ENCODE peak calls at places on chromosomes 5 and 9, in four cellular contexts. M is adipocyte; N is NT2/D1; O is effector memory CD4-positive, alpha-beta T cell. V is an unnamed sample.
A peak's percentile ranks its signal among the peaks of the same experiment; 100 is the strongest.

GRCh38 chr5:66840527-66841013 is 244.4 kb downstream of the MAST4 start:
- DNase-seq in M (no peak), N (no peak), O (no peak), V (no peak)

GRCh38 chr9:5920860-5921328 is 30.2 kb downstream of the MLANA start:
- DNase-seq in M (peak; percentile 8), N (no peak), O (no peak), V (no peak)

GRCh38 chr5:153835891-153836515 is 202.7 kb downstream of the FAM114A2 start:
- DNase-seq in M (no peak), N (no peak), O (no peak), V (no peak)

GRCh38 chr5:4093970-4094369 is 498.3 kb downstream of the IRX1 start:
- DNase-seq in M (no peak), N (no peak), O (no peak), V (no peak)

GRCh38 chr5:28779161-28779754 is 1740.9 kb upstream of the CDH9 start:
- DNase-seq in M (no peak), N (no peak), O (no peak), V (no peak)

GRCh38 chr5:126348855-126349635 is 74.2 kb upstream of the GRAMD2B start:
- DNase-seq in M (no peak), N (peak; percentile 30), O (no peak), V (no peak)

GRCh38 chr5:93022770-93023169 is 558.2 kb downstream of the NR2F1-AS1 start:
- DNase-seq in M (peak; percentile 59), N (no peak), O (no peak), V (no peak)

GRCh38 chr5:167574381-167574780 is 717.1 kb upstream of the WWC1 start:
- DNase-seq in M (no peak), N (no peak), O (no peak), V (no peak)

GRCh38 chr5:129481161-129481560 is 21.1 kb downstream of the ADAMTS19 start:
- DNase-seq in M (no peak), N (no peak), O (no peak), V (no peak)

GRCh38 chr5:82374637-82375036 is 96.5 kb upstream of the RPS23 start:
- DNase-seq in M (no peak), N (no peak), O (no peak), V (no peak)

GRCh38 chr5:84647581-84647980 is 262.9 kb upstream of the EDIL3 start:
- DNase-seq in M (no peak), N (no peak), O (no peak), V (no peak)
- H3K4me1 ChIP-seq in M (no peaks in the 10 kb centered on the region), N (no peaks in the 10 kb centered on the region), O (no peaks in the 10 kb centered on the region), V (no peaks in the 10 kb centered on the region)

GRCh38 chr5:150133581-150134197 is 22.0 kb downstream of the PDGFRB start:
- DNase-seq in M (no peak), N (no peak), O (no peak), V (no peak)
- H3K4me1 ChIP-seq in M (peaks cover 72% of the 10 kb centered on the region), N (peaks cover 37% of the 10 kb centered on the region), O (no peaks in the 10 kb centered on the region), V (peaks cover 40% of the 10 kb centered on the region)

DNA sequence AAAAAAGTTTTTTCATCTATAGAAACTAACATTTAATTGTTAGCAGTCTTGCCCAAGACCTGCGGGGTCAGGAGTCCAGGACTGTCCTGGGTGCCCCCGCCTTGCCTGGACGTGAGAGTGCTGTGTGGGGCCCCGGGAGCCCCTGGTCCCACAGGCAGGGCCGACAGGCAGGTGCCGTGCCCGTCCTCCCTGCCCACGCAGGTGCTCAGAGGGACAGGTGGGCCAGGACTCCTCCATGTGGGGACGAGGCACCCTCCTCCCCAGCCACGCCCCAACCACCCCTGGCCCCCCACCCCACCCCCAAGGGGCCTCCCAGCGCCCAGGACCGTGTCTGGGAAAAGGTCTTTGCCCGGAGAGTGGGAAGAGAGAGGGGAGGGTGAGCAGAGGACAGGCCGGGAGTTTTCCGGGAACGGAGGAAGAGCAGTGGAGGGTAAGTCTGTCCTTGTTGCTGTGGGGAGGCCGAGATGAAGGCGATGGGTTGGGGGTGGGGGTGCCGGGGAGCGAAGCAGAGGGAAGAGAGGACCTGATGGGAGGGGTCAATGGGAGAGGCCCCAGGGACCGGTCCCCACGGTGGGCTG is 2.7 kb upstream of the LCN12 start:
- DNase-seq in M (no peak), N (no peak), O (no peak), V (no peak)
- H3K4me1 ChIP-seq in M (peaks cover 5% of the 10 kb centered on the region), N (peaks cover 30% of the 10 kb centered on the region), O (peaks cover 17% of the 10 kb centered on the region), V (peaks cover 20% of the 10 kb centered on the region)

GRCh38 chr5:36055984-36056383 is 10.7 kb downstream of the UGT3A2 start:
- DNase-seq in M (no peak), N (no peak), O (no peak), V (no peak)

GRCh38 chr5:36066001-36066539 is 612 bp downstream of the UGT3A2 start:
- DNase-seq in M (no peak), N (no peak), O (no peak), V (no peak)

GRCh38 chr5:36059571-36060515 is 6.8 kb downstream of the UGT3A2 start:
- DNase-seq in M (peak; percentile 52), N (no peak), O (no peak), V (no peak)

GRCh38 chr5:36058776-36059175 is 7.9 kb downstream of the UGT3A2 start:
- DNase-seq in M (no peak), N (no peak), O (no peak), V (no peak)

GRCh38 chr5:36060516-36060885 is 6.2 kb downstream of the UGT3A2 start:
- DNase-seq in M (peak; percentile 44), N (no peak), O (no peak), V (no peak)
- H3K4me1 ChIP-seq in M (no peaks in the 10 kb centered on the region), N (no peaks in the 10 kb centered on the region), O (no peaks in the 10 kb centered on the region), V (no peaks in the 10 kb centered on the region)

GRCh38 chr9:123048748-123049147 is 15.3 kb downstream of the GPR21 start:
- DNase-seq in M (peak; percentile 46), N (no peak), O (no peak), V (no peak)
- H3K4me1 ChIP-seq in M (peaks cover 40% of the 10 kb centered on the region), N (no peaks in the 10 kb centered on the region), O (no peaks in the 10 kb centered on the region), V (peaks cover 23% of the 10 kb centered on the region)

DNA sequence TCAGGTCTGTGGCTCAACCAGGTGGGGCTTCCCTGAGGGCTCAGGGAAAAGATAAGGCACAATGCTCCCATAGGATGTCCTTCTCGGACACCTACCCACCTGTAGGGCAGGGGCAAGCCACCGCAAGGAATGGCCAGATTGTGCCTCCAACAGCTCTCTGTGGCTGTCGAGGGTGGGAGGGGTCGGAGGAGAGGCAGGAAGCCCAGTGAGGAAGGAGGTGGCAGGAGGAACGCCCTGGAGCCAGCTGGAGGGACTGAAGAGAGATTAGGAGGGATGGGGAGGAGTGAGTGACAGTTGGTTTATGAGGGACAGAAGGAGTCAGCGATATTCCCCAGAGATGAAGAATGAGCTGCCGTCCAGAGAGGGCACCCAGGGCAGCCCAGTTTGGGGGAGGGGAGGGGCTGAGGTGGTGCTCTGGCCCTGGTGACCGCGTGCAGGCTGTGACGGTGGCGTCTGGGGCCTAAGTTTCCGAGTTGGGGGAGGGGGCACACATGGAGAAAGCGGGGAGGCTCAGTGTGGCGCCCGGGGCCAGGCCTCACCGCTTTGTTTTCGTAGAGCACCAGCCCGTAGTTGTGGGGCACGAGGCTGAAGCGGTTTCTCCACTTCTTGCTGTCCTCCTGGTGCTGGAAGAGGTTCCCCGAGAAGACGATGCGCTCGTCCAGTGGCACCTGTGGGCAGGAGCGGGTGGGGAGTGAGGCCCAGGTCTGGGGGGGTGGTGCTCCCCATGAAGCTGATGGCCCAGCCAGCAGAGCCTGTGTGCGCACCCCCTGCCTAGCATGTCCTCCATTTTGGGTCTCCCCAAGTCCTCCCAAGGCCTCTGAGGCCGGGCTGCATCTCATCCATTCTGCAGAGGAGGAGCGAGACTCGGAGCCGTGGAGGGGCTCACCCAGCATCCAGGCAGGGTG is 75.6 kb downstream of the LRSAM1 start:
- DNase-seq in M (no peak), N (no peak), O (no peak), V (no peak)
- H3K4me1 ChIP-seq in M (peaks cover 18% of the 10 kb centered on the region), N (peaks cover 52% of the 10 kb centered on the region), O (no peaks in the 10 kb centered on the region), V (peaks cover 31% of the 10 kb centered on the region)

V was measured in upper lobe of right lung.